ENCODE peak calls at places on chromosomes 2 and 18, in ten cellular contexts. W is transverse colon; M is ovary; B is CD4-positive, alpha-beta T cell; Z is psoas muscle; H is PC-9; G is left ventricle myocardium inferior; F is adrenal gland; I is upper lobe of right lung; E is IMR-90. C is an unnamed sample.

GRCh38 chr18:55897101-55897500 is 309.1 kb upstream of the TCF4 start:
- DNase-seq in W (no peak), M (no peak), B (no peak), Z (no peak), H (no peak), G (no peak), F (no peak), I (no peak), E (no peak), C (no peak)

GRCh38 chr2:98444436-98445166 is at the start of gene INPP4A:
- DNase-seq in W (peak; percentile 80), M (peak; percentile 72), B (peak; percentile 77), Z (peak; percentile 76), H (peak; percentile 80), G (peak; percentile 80), F (peak; percentile 77), I (peak; percentile 91), E (peak; percentile 42), C (peak; percentile 84)

GRCh38 chr18:63505566-63506335 is 29.0 kb downstream of the SERPINB5 start:
- DNase-seq in W (peak; percentile 28), M (no peak), B (no peak), Z (no peak), H (peak; percentile 25), G (no peak), F (no peak), I (no peak), E (peak; percentile 4), C (peak; percentile 67)

GRCh38 chr2:1366546-1367134 is 46.6 kb upstream of the TPO start:
- DNase-seq in W (peak; percentile 18), M (peak; percentile 37), B (no peak), Z (peak; percentile 52), H (no peak), G (peak; percentile 64), F (peak; percentile 58), I (peak; percentile 85), E (no peak), C (peak; percentile 94)

GRCh38 chr18:26863921-26864497 is 1.5 kb downstream of the AQP4 start:
- DNase-seq in W (no peak), M (no peak), B (no peak), Z (no peak), H (no peak), G (no peak), F (no peak), I (peak; percentile 62), E (no peak), C (peak; percentile 25)

GRCh38 chr2:173943139-173943538 is 22.0 kb downstream of the SP3 start:
- DNase-seq in W (no peak), M (no peak), B (no peak), Z (no peak), H (no peak), G (no peak), F (no peak), I (no peak), E (no peak), C (no peak)

GRCh38 chr18:47999801-48000248 is 69.4 kb upstream of the SMAD2 start:
- DNase-seq in W (no peak), M (no peak), B (no peak), Z (no peak), H (no peak), G (no peak), F (peak; percentile 16), I (no peak), E (no peak), C (peak; percentile 8)

GRCh38 chr18:73895701-73896100 is 251.9 kb downstream of the FBXO15 start:
- DNase-seq in W (no peak), M (no peak), B (no peak), Z (no peak), H (peak; percentile 72), G (no peak), F (no peak), I (no peak), E (no peak), C (no peak)

GRCh38 chr18:55738483-55739114 is 150.6 kb upstream of the TCF4 start:
- DNase-seq in W (no peak), M (no peak), B (no peak), Z (no peak), H (no peak), G (no peak), F (no peak), I (no peak), E (no peak), C (no peak)

GRCh38 chr2:44087037-44087713 is 81.5 kb upstream of the PPM1B start:
- DNase-seq in W (peak; percentile 91), M (peak; percentile 66), B (peak; percentile 77), Z (peak; percentile 84), H (peak; percentile 87), G (peak; percentile 84), F (peak; percentile 92), I (peak; percentile 91), E (peak; percentile 61), C (peak; percentile 93)
- H3K27ac ChIP-seq in W (peak overlapping the region; percentile 59), M (no peak overlapping the region), B (no peak overlapping the region), Z (peak overlapping the region; percentile 90), H (no peak overlapping the region), G (peak overlapping the region; percentile 58), F (peak overlapping the region; percentile 13), I (peak overlapping the region; percentile 45), E (no peak overlapping the region), C (peak overlapping the region; percentile 75)

GRCh38 chr2:230885467-230886130 is 20.9 kb downstream of the ITM2C start:
- DNase-seq in W (no peak), M (no peak), B (no peak), Z (no peak), H (no peak), G (no peak), F (peak; percentile 32), I (no peak), E (peak; percentile 75), C (peak; percentile 66)
- H3K9me3 ChIP-seq in W (no peaks in the 10 kb centered on the region), M (no peaks in the 10 kb centered on the region), B (no peaks in the 10 kb centered on the region), Z (no peaks in the 10 kb centered on the region), H (no peaks in the 10 kb centered on the region), G (no peaks in the 10 kb centered on the region), F (no peaks in the 10 kb centered on the region), I (no peaks in the 10 kb centered on the region), E (no peaks in the 10 kb centered on the region), C (no peaks in the 10 kb centered on the region)

GRCh38 chr2:197700960-197701359 is 4.2 kb upstream of the MARS2 start:
- DNase-seq in W (no peak), M (no peak), B (no peak), Z (no peak), H (no peak), G (no peak), F (no peak), I (no peak), E (no peak), C (no peak)
- TF ChIP-seq CTCF in W (no peak), M (no peak), B (no peak), Z (no peak), H (no peak), G (no peak), F (no peak), I (no peak), E (no peak), C (no peak)

DNA sequence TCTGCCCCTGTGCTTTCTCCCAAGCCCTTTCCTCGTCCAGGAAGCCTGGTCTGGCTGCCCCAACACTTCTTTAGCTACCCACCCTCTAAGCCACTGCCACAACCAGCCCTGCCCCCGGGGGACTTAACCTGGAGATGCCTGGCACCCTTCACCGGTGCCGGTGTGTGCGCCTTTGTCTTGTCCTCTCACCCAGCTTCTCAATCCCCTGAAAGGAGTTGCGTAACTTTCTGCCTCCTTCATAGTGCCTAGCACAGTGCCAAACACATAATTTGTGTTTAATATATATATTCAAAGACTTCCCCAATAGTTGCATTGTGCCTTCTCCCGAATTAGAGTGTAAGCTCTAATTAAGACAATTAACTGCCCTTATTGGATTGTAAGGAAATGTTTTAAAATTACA is 70.6 kb downstream of the ALK start:
- DNase-seq in W (no peak), M (no peak), B (no peak), Z (no peak), H (no peak), G (no peak), F (no peak), I (no peak), E (no peak), C (no peak)
- H3K27ac ChIP-seq in W (no peak overlapping the region), M (no peak overlapping the region), B (no peak overlapping the region), Z (no peak overlapping the region), H (no peak overlapping the region), G (no peak overlapping the region), F (no peak overlapping the region), I (no peak overlapping the region), E (no peak overlapping the region), C (no peak overlapping the region)

GRCh38 chr18:59268127-59268721 is 5.0 kb downstream of the RAX start:
- DNase-seq in W (no peak), M (no peak), B (no peak), Z (no peak), H (no peak), G (no peak), F (no peak), I (no peak), E (no peak), C (no peak)

GRCh38 chr18:59266459-59266858 is 6.8 kb downstream of the RAX start:
- DNase-seq in W (no peak), M (no peak), B (no peak), Z (no peak), H (no peak), G (no peak), F (no peak), I (no peak), E (no peak), C (no peak)

GRCh38 chr18:59267511-59268126 is 5.6 kb downstream of the RAX start:
- DNase-seq in W (no peak), M (no peak), B (no peak), Z (no peak), H (no peak), G (no peak), F (no peak), I (no peak), E (no peak), C (no peak)

GRCh38 chr18:59266019-59266369 is 7.3 kb downstream of the RAX start:
- DNase-seq in W (no peak), M (no peak), B (no peak), Z (no peak), H (no peak), G (no peak), F (no peak), I (no peak), E (no peak), C (no peak)

GRCh38 chr18:59266876-59267510 is 6.3 kb downstream of the RAX start:
- DNase-seq in W (no peak), M (no peak), B (no peak), Z (no peak), H (no peak), G (no peak), F (no peak), I (no peak), E (no peak), C (no peak)
- H3K9me3 ChIP-seq in W (no peaks in the 10 kb centered on the region), M (no peaks in the 10 kb centered on the region), B (no peaks in the 10 kb centered on the region), Z (no peaks in the 10 kb centered on the region), H (no peaks in the 10 kb centered on the region), G (no peaks in the 10 kb centered on the region), F (no peaks in the 10 kb centered on the region), I (no peaks in the 10 kb centered on the region), E (peaks cover 22% of the 10 kb centered on the region), C (no peaks in the 10 kb centered on the region)